ENCODE peak calls at places on chromosomes 7 and 10, in four cellular contexts. K, Z, O and M are unnamed samples.
A peak's percentile ranks its signal among the peaks of the same experiment; 100 is the strongest.

GRCh38 chr7:47405286-47405904 is 176.5 kb downstream of the TNS3 start:
- DNase-seq in K (no peak), Z (no peak), O (no peak), M (no peak)

GRCh38 chr7:42091461-42092229 is 145.4 kb downstream of the GLI3 start:
- DNase-seq in K (no peak), Z (no peak), O (no peak), M (no peak)

GRCh38 chr7:55507743-55508142 is 64.6 kb downstream of the VOPP1 start:
- DNase-seq in K (no peak), Z (no peak), O (no peak), M (no peak)

GRCh38 chr7:152335900-152336571 is 99.8 kb downstream of the KMT2C start:
- DNase-seq in K (no peak), Z (no peak), O (no peak), M (no peak)

GRCh38 chr10:27679369-27679897 is 66.2 kb downstream of the MKX start:
- DNase-seq in K (no peak), Z (no peak), O (no peak), M (no peak)

GRCh38 chr7:73974101-73974947 is 53.6 kb upstream of the ELN start:
- DNase-seq in K (no peak), Z (peak; percentile 16), O (no peak), M (no peak)

GRCh38 chr10:30502266-30503058 is 68.5 kb downstream of the MAP3K8 start:
- DNase-seq in K (no peak), Z (no peak), O (no peak), M (no peak)

GRCh38 chr7:25926009-25926408 is 226.0 kb upstream of the NFE2L3 start:
- DNase-seq in K (no peak), Z (no peak), O (peak; percentile 39), M (no peak)

GRCh38 chr10:43292745-43293676 is 26.1 kb upstream of the RASGEF1A start:
- DNase-seq in K (peak; percentile 70), Z (peak; percentile 56), O (peak; percentile 65), M (no peak)

GRCh38 chr7:2663121-2663886 is 24.7 kb upstream of the AMZ1 start:
- DNase-seq in K (peak; percentile 73), Z (no peak), O (peak; percentile 12), M (no peak)

GRCh38 chr7:5508698-5509097 is 85.1 kb upstream of the TNRC18 start:
- DNase-seq in K (no peak), Z (no peak), O (no peak), M (no peak)

GRCh38 chr7:70673833-70674232 is 458.1 kb upstream of the GALNT17 start:
- DNase-seq in K (no peak), Z (no peak), O (no peak), M (no peak)

GRCh38 chr7:107940951-107941350 is 50.0 kb downstream of the DLD start:
- DNase-seq in K (no peak), Z (no peak), O (no peak), M (no peak)

GRCh38 chr10:133527779-133528271 is 662 bp downstream of the CYP2E1 start:
- DNase-seq in K (no peak), Z (no peak), O (peak; percentile 34), M (no peak)

GRCh38 chr10:31071232-31071999 is 39.8 kb upstream of the ZNF438 start:
- DNase-seq in K (no peak), Z (no peak), O (no peak), M (no peak)

DNA sequence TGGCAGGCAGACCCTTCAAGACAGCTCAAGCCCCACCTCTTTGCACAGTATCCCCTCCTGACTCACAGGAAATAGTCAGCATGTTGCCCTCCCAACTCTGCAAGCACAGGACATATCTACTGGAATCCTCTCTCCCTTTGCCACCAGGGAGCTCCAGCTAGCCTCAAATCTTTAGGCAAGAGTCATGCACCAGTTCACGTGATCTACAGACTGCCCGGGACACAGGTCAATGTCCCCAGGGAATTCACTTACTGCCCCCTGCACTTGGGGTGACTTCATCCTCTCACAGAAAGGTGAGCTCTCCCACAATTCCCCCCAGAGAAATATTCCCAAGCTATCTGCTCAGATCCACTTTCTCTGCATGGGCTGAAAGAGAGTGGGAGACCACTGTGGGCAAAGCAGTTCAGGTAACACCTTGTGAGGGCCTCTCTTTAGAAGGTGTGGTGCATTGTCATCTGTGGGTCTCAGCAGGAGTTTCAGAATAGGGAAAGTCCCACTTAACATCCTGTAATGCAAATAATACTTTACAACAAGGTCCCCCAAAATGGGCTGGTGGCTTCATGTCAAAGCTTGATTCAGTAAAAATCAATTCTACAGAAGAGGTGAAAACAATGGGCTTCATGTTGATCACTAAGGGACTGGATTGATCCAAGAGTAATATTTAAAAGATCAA is 129.9 kb downstream of the NOC3L start:
- DNase-seq in K (no peak), Z (no peak), O (peak; percentile 13), M (no peak)
- TF ChIP-seq CTCF in K (no peak), Z (no peak), O (no peak), M (no peak)

GRCh38 chr7:35537067-35538023 is 157.6 kb downstream of the HERPUD2 start:
- DNase-seq in K (peak; percentile 84), Z (peak; percentile 77), O (peak; percentile 84), M (peak; percentile 21)
- H3K4me3 ChIP-seq in K (peak overlapping the region; percentile 46), Z (peak overlapping the region; percentile 41), O (peak overlapping the region; percentile 39), M (peak overlapping the region; percentile 27)

DNA sequence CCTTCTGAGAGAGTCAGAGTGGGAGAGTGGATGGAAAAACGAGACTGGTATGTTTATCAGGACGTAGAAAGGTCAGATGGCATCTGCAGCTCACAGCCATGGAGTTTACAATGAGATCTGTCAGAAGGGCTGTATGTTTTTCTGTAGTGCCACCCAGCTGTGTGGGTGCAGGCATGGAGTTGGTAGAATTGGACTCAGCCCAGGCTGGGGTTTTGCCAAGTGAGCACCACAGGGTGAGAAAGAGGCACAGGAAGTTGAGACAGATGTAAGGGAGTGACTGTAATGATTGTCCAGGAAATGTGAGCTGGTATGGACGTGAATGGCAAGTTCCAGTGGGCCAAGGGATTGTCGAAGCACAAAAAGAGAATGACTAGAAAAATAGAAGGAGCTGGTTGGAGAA is 9.1 kb upstream of the ZYX start:
- DNase-seq in K (peak; percentile 82), Z (peak; percentile 95), O (no peak), M (no peak)
- TF ChIP-seq CTCF in K (no peak), Z (no peak), O (no peak), M (no peak)

GRCh38 chr10:18142151-18142550 is 1.9 kb downstream of the CACNB2 start:
- DNase-seq in K (no peak), Z (no peak), O (no peak), M (no peak)
- H3K4me3 ChIP-seq in K (peak overlapping the region; percentile 72), Z (no peak overlapping the region), O (peak overlapping the region; percentile 71), M (no peak overlapping the region)

GRCh38 chr10:585502-585901 is 104.0 kb downstream of the DIP2C start:
- DNase-seq in K (no peak), Z (no peak), O (no peak), M (no peak)
- TF ChIP-seq CTCF in K (no peak), Z (no peak), O (no peak), M (no peak)

GRCh38 chr10:71325258-71325657 is 6.2 kb downstream of the SLC29A3 start:
- DNase-seq in K (no peak), Z (no peak), O (no peak), M (no peak)
- H3K4me3 ChIP-seq in K (no peak overlapping the region), Z (no peak overlapping the region), O (no peak overlapping the region), M (no peak overlapping the region)